ENCODE peak calls at places on chromosomes 12 and 14, in eight cellular contexts. One of them, this sample, is unnamed.

GRCh38 chr12:47222960-47223847 is 143.4 kb upstream of the AMIGO2 start:
- DNase-seq in prostate gland: no peak
- DNase-seq in neuronal stem cell: no peak
- DNase-seq in body of pancreas: no peak
- DNase-seq in iPS DF 6.9: peak; percentile 74
- DNase-seq in GM23248: no peak
- DNase-seq in naive thymus-derived CD4-positive, alpha-beta T cell: no peak
- DNase-seq in heart left ventricle: no peak
- DNase-seq in this sample: no peak

GRCh38 chr12:58416211-58416610 is 474.8 kb downstream of the ATP23 start:
- DNase-seq in prostate gland: no peak
- DNase-seq in neuronal stem cell: no peak
- DNase-seq in body of pancreas: no peak
- DNase-seq in iPS DF 6.9: no peak
- DNase-seq in GM23248: peak; percentile 85
- DNase-seq in naive thymus-derived CD4-positive, alpha-beta T cell: no peak
- DNase-seq in heart left ventricle: no peak
- DNase-seq in this sample: peak; percentile 80

GRCh38 chr12:65902504-65902903 is 78.2 kb downstream of the HMGA2 start:
- DNase-seq in prostate gland: no peak
- DNase-seq in neuronal stem cell: no peak
- DNase-seq in body of pancreas: no peak
- DNase-seq in iPS DF 6.9: no peak
- DNase-seq in GM23248: peak; percentile 49
- DNase-seq in naive thymus-derived CD4-positive, alpha-beta T cell: no peak
- DNase-seq in heart left ventricle: no peak
- DNase-seq in this sample: no peak

GRCh38 chr12:68446896-68447806 is 115.0 kb upstream of the MDM1 start:
- DNase-seq in prostate gland: no peak
- DNase-seq in neuronal stem cell: peak; percentile 57
- DNase-seq in body of pancreas: no peak
- DNase-seq in iPS DF 6.9: peak; percentile 48
- DNase-seq in GM23248: peak; percentile 35
- DNase-seq in naive thymus-derived CD4-positive, alpha-beta T cell: no peak
- DNase-seq in heart left ventricle: no peak
- DNase-seq in this sample: no peak

GRCh38 chr12:96419576-96420254 is 19.5 kb upstream of the CDK17 start:
- DNase-seq in prostate gland: no peak
- DNase-seq in neuronal stem cell: no peak
- DNase-seq in body of pancreas: no peak
- DNase-seq in iPS DF 6.9: no peak
- DNase-seq in GM23248: no peak
- DNase-seq in naive thymus-derived CD4-positive, alpha-beta T cell: no peak
- DNase-seq in heart left ventricle: no peak
- DNase-seq in this sample: no peak

GRCh38 chr14:26204954-26205479 is 392.8 kb downstream of the NOVA1 start:
- DNase-seq in prostate gland: peak; percentile 8
- DNase-seq in neuronal stem cell: peak; percentile 43
- DNase-seq in body of pancreas: peak; percentile 36
- DNase-seq in iPS DF 6.9: no peak
- DNase-seq in GM23248: peak; percentile 40
- DNase-seq in naive thymus-derived CD4-positive, alpha-beta T cell: no peak
- DNase-seq in heart left ventricle: peak; percentile 41
- DNase-seq in this sample: no peak

GRCh38 chr12:22268406-22268805 is 66.1 kb downstream of the ST8SIA1 start:
- DNase-seq in prostate gland: no peak
- DNase-seq in neuronal stem cell: no peak
- DNase-seq in body of pancreas: no peak
- DNase-seq in iPS DF 6.9: no peak
- DNase-seq in GM23248: no peak
- DNase-seq in naive thymus-derived CD4-positive, alpha-beta T cell: no peak
- DNase-seq in heart left ventricle: no peak
- DNase-seq in this sample: no peak

GRCh38 chr12:1929985-1930815 is 11.7 kb upstream of the CACNA2D4 start:
- DNase-seq in prostate gland: no peak
- DNase-seq in neuronal stem cell: no peak
- DNase-seq in body of pancreas: no peak
- DNase-seq in iPS DF 6.9: no peak
- DNase-seq in GM23248: no peak
- DNase-seq in naive thymus-derived CD4-positive, alpha-beta T cell: no peak
- DNase-seq in heart left ventricle: no peak
- DNase-seq in this sample: no peak

GRCh38 chr12:47742253-47742825 is 16.3 kb downstream of the RAPGEF3 start:
- DNase-seq in prostate gland: no peak
- DNase-seq in neuronal stem cell: no peak
- DNase-seq in body of pancreas: peak; percentile 52
- DNase-seq in iPS DF 6.9: peak; percentile 60
- DNase-seq in GM23248: peak; percentile 41
- DNase-seq in naive thymus-derived CD4-positive, alpha-beta T cell: peak; percentile 72
- DNase-seq in heart left ventricle: no peak
- DNase-seq in this sample: peak; percentile 76

GRCh38 chr14:99755629-99756603 is 37.3 kb upstream of the EML1 start:
- DNase-seq in prostate gland: no peak
- DNase-seq in neuronal stem cell: no peak
- DNase-seq in body of pancreas: peak; percentile 87
- DNase-seq in iPS DF 6.9: no peak
- DNase-seq in GM23248: peak; percentile 95
- DNase-seq in naive thymus-derived CD4-positive, alpha-beta T cell: no peak
- DNase-seq in heart left ventricle: peak; percentile 92
- DNase-seq in this sample: peak; percentile 86

GRCh38 chr14:68312884-68313725 is 479.8 kb downstream of the ZFP36L1 start:
- DNase-seq in prostate gland: no peak
- DNase-seq in neuronal stem cell: no peak
- DNase-seq in body of pancreas: no peak
- DNase-seq in iPS DF 6.9: no peak
- DNase-seq in GM23248: no peak
- DNase-seq in naive thymus-derived CD4-positive, alpha-beta T cell: no peak
- DNase-seq in heart left ventricle: no peak
- DNase-seq in this sample: no peak

GRCh38 chr12:101459642-101460346 is 15.3 kb upstream of the SPIC start:
- DNase-seq in prostate gland: peak; percentile 38
- DNase-seq in neuronal stem cell: no peak
- DNase-seq in body of pancreas: peak; percentile 25
- DNase-seq in iPS DF 6.9: no peak
- DNase-seq in GM23248: peak; percentile 62
- DNase-seq in naive thymus-derived CD4-positive, alpha-beta T cell: no peak
- DNase-seq in heart left ventricle: no peak
- DNase-seq in this sample: peak; percentile 94

GRCh38 chr12:64610092-64610659 is at the start of gene RASSF3:
- DNase-seq in prostate gland: peak; percentile 69
- DNase-seq in neuronal stem cell: peak; percentile 74
- DNase-seq in body of pancreas: peak; percentile 71
- DNase-seq in iPS DF 6.9: peak; percentile 58
- DNase-seq in GM23248: peak; percentile 72
- DNase-seq in naive thymus-derived CD4-positive, alpha-beta T cell: peak; percentile 75
- DNase-seq in heart left ventricle: peak; percentile 82
- DNase-seq in this sample: peak; percentile 71

GRCh38 chr12:3463927-3464326 is 27.1 kb upstream of the PRMT8 start:
- DNase-seq in prostate gland: no peak
- DNase-seq in neuronal stem cell: no peak
- DNase-seq in body of pancreas: no peak
- DNase-seq in iPS DF 6.9: no peak
- DNase-seq in GM23248: no peak
- DNase-seq in naive thymus-derived CD4-positive, alpha-beta T cell: no peak
- DNase-seq in heart left ventricle: no peak
- DNase-seq in this sample: peak; percentile 47

GRCh38 chr14:35878272-35879140 is 52.4 kb downstream of the BRMS1L start:
- DNase-seq in prostate gland: no peak
- DNase-seq in neuronal stem cell: no peak
- DNase-seq in body of pancreas: peak; percentile 15
- DNase-seq in iPS DF 6.9: no peak
- DNase-seq in GM23248: peak; percentile 89
- DNase-seq in naive thymus-derived CD4-positive, alpha-beta T cell: no peak
- DNase-seq in heart left ventricle: peak; percentile 37
- DNase-seq in this sample: peak; percentile 94

GRCh38 chr12:91778938-91779400 is 366.7 kb downstream of the BTG1 start:
- DNase-seq in prostate gland: peak; percentile 5
- DNase-seq in neuronal stem cell: no peak
- DNase-seq in body of pancreas: peak; percentile 10
- DNase-seq in iPS DF 6.9: no peak
- DNase-seq in GM23248: peak; percentile 93
- DNase-seq in naive thymus-derived CD4-positive, alpha-beta T cell: peak; percentile 25
- DNase-seq in heart left ventricle: peak; percentile 29
- DNase-seq in this sample: peak; percentile 97

GRCh38 chr12:29591140-29592020 is 93.9 kb upstream of the OVCH1 start:
- DNase-seq in prostate gland: no peak
- DNase-seq in neuronal stem cell: peak; percentile 12
- DNase-seq in body of pancreas: no peak
- DNase-seq in iPS DF 6.9: peak; percentile 35
- DNase-seq in GM23248: peak; percentile 69
- DNase-seq in naive thymus-derived CD4-positive, alpha-beta T cell: no peak
- DNase-seq in heart left ventricle: peak; percentile 34
- DNase-seq in this sample: no peak

GRCh38 chr14:51534623-51535022 is 117.1 kb upstream of the FRMD6 start:
- DNase-seq in prostate gland: peak; percentile 22
- DNase-seq in neuronal stem cell: no peak
- DNase-seq in body of pancreas: peak; percentile 63
- DNase-seq in iPS DF 6.9: no peak
- DNase-seq in GM23248: no peak
- DNase-seq in naive thymus-derived CD4-positive, alpha-beta T cell: no peak
- DNase-seq in heart left ventricle: no peak
- DNase-seq in this sample: peak; percentile 99

GRCh38 chr14:81245771-81246170 is 25.0 kb upstream of the GTF2A1 start:
- DNase-seq in prostate gland: no peak
- DNase-seq in neuronal stem cell: no peak
- DNase-seq in body of pancreas: no peak
- DNase-seq in iPS DF 6.9: no peak
- DNase-seq in GM23248: peak; percentile 18
- DNase-seq in naive thymus-derived CD4-positive, alpha-beta T cell: no peak
- DNase-seq in heart left ventricle: no peak
- DNase-seq in this sample: no peak

GRCh38 chr12:12714276-12715001 is 2.7 kb upstream of the CDKN1B start:
- DNase-seq in prostate gland: peak; percentile 59
- DNase-seq in neuronal stem cell: no peak
- DNase-seq in body of pancreas: peak; percentile 56
- DNase-seq in iPS DF 6.9: no peak
- DNase-seq in GM23248: peak; percentile 64
- DNase-seq in naive thymus-derived CD4-positive, alpha-beta T cell: peak; percentile 63
- DNase-seq in heart left ventricle: peak; percentile 36
- DNase-seq in this sample: peak; percentile 35

GRCh38 chr12:50845021-50845647 is 2.4 kb downstream of the TMPRSS12 start:
- DNase-seq in prostate gland: no peak
- DNase-seq in neuronal stem cell: no peak
- DNase-seq in body of pancreas: no peak
- DNase-seq in iPS DF 6.9: no peak
- DNase-seq in GM23248: peak; percentile 17
- DNase-seq in naive thymus-derived CD4-positive, alpha-beta T cell: no peak
- DNase-seq in heart left ventricle: no peak
- DNase-seq in this sample: peak; percentile 21

GRCh38 chr12:22865822-22866221 is 240.9 kb downstream of the ETNK1 start:
- DNase-seq in prostate gland: no peak
- DNase-seq in neuronal stem cell: no peak
- DNase-seq in body of pancreas: no peak
- DNase-seq in iPS DF 6.9: no peak
- DNase-seq in GM23248: no peak
- DNase-seq in naive thymus-derived CD4-positive, alpha-beta T cell: no peak
- DNase-seq in heart left ventricle: no peak
- DNase-seq in this sample: no peak

GRCh38 chr12:55719371-55719770 is 822 bp upstream of the RDH5 start:
- DNase-seq in prostate gland: no peak
- DNase-seq in neuronal stem cell: no peak
- DNase-seq in body of pancreas: no peak
- DNase-seq in iPS DF 6.9: no peak
- DNase-seq in GM23248: no peak
- DNase-seq in naive thymus-derived CD4-positive, alpha-beta T cell: no peak
- DNase-seq in heart left ventricle: no peak
- DNase-seq in this sample: no peak
- H3K27ac ChIP-seq in prostate gland: peak overlapping the region; percentile 40
- H3K27ac ChIP-seq in neuronal stem cell: no peak overlapping the region
- H3K27ac ChIP-seq in body of pancreas: peak overlapping the region; percentile 64
- H3K27ac ChIP-seq in iPS DF 6.9: no peak overlapping the region
- H3K27ac ChIP-seq in GM23248: peak overlapping the region; percentile 81
- H3K27ac ChIP-seq in naive thymus-derived CD4-positive, alpha-beta T cell: no peak overlapping the region
- H3K27ac ChIP-seq in heart left ventricle: peak overlapping the region; percentile 98
- H3K27ac ChIP-seq in this sample: no peak overlapping the region

GRCh38 chr12:105343836-105344235 is 13.3 kb downstream of the C12orf75 start:
- DNase-seq in prostate gland: no peak
- DNase-seq in neuronal stem cell: no peak
- DNase-seq in body of pancreas: no peak
- DNase-seq in iPS DF 6.9: no peak
- DNase-seq in GM23248: no peak
- DNase-seq in naive thymus-derived CD4-positive, alpha-beta T cell: no peak
- DNase-seq in heart left ventricle: no peak
- DNase-seq in this sample: no peak
- H3K4me1 ChIP-seq in prostate gland: no peaks in the 10 kb centered on the region
- H3K4me1 ChIP-seq in neuronal stem cell: peaks cover 10% of the 10 kb centered on the region
- H3K4me1 ChIP-seq in body of pancreas: no peaks in the 10 kb centered on the region
- H3K4me1 ChIP-seq in iPS DF 6.9: peaks cover 4% of the 10 kb centered on the region
- H3K4me1 ChIP-seq in GM23248: peaks cover 28% of the 10 kb centered on the region
- H3K4me1 ChIP-seq in naive thymus-derived CD4-positive, alpha-beta T cell: no peaks in the 10 kb centered on the region
- H3K4me1 ChIP-seq in heart left ventricle: no peaks in the 10 kb centered on the region
- H3K4me1 ChIP-seq in this sample: peaks cover 10% of the 10 kb centered on the region

GRCh38 chr12:5435161-5435560 is 3.3 kb downstream of the NTF3 start:
- DNase-seq in prostate gland: no peak
- DNase-seq in neuronal stem cell: no peak
- DNase-seq in body of pancreas: no peak
- DNase-seq in iPS DF 6.9: no peak
- DNase-seq in GM23248: no peak
- DNase-seq in naive thymus-derived CD4-positive, alpha-beta T cell: no peak
- DNase-seq in heart left ventricle: no peak
- DNase-seq in this sample: no peak
- H3K27ac ChIP-seq in prostate gland: no peak overlapping the region
- H3K27ac ChIP-seq in neuronal stem cell: no peak overlapping the region
- H3K27ac ChIP-seq in body of pancreas: no peak overlapping the region
- H3K27ac ChIP-seq in iPS DF 6.9: no peak overlapping the region
- H3K27ac ChIP-seq in GM23248: no peak overlapping the region
- H3K27ac ChIP-seq in naive thymus-derived CD4-positive, alpha-beta T cell: no peak overlapping the region
- H3K27ac ChIP-seq in heart left ventricle: no peak overlapping the region
- H3K27ac ChIP-seq in this sample: no peak overlapping the region

GRCh38 chr14:24310387-24310665 is 386 bp downstream of the LTB4R2 start:
- DNase-seq in prostate gland: no peak
- DNase-seq in neuronal stem cell: no peak
- DNase-seq in body of pancreas: peak; percentile 50
- DNase-seq in iPS DF 6.9: no peak
- DNase-seq in GM23248: no peak
- DNase-seq in naive thymus-derived CD4-positive, alpha-beta T cell: no peak
- DNase-seq in heart left ventricle: no peak
- DNase-seq in this sample: no peak
- H3K4me1 ChIP-seq in prostate gland: peaks cover 8% of the 10 kb centered on the region
- H3K4me1 ChIP-seq in neuronal stem cell: no peaks in the 10 kb centered on the region
- H3K4me1 ChIP-seq in body of pancreas: peaks cover 62% of the 10 kb centered on the region
- H3K4me1 ChIP-seq in iPS DF 6.9: peaks cover 4% of the 10 kb centered on the region
- H3K4me1 ChIP-seq in GM23248: peaks cover 15% of the 10 kb centered on the region
- H3K4me1 ChIP-seq in naive thymus-derived CD4-positive, alpha-beta T cell: peaks cover 59% of the 10 kb centered on the region
- H3K4me1 ChIP-seq in heart left ventricle: peaks cover 32% of the 10 kb centered on the region
- H3K4me1 ChIP-seq in this sample: peaks cover 9% of the 10 kb centered on the region

GRCh38 chr12:116665666-116666304 is 72.1 kb downstream of the SPRING1 start:
- DNase-seq in prostate gland: no peak
- DNase-seq in neuronal stem cell: no peak
- DNase-seq in body of pancreas: no peak
- DNase-seq in iPS DF 6.9: no peak
- DNase-seq in GM23248: no peak
- DNase-seq in naive thymus-derived CD4-positive, alpha-beta T cell: no peak
- DNase-seq in heart left ventricle: peak; percentile 71
- DNase-seq in this sample: no peak
- H3K27ac ChIP-seq in prostate gland: no peak overlapping the region
- H3K27ac ChIP-seq in neuronal stem cell: no peak overlapping the region
- H3K27ac ChIP-seq in body of pancreas: no peak overlapping the region
- H3K27ac ChIP-seq in iPS DF 6.9: no peak overlapping the region
- H3K27ac ChIP-seq in GM23248: no peak overlapping the region
- H3K27ac ChIP-seq in naive thymus-derived CD4-positive, alpha-beta T cell: no peak overlapping the region
- H3K27ac ChIP-seq in heart left ventricle: peak overlapping the region; percentile 64
- H3K27ac ChIP-seq in this sample: no peak overlapping the region

GRCh38 chr12:108637631-108638030 is 3.9 kb upstream of the SELPLG start:
- DNase-seq in prostate gland: no peak
- DNase-seq in neuronal stem cell: no peak
- DNase-seq in body of pancreas: no peak
- DNase-seq in iPS DF 6.9: no peak
- DNase-seq in GM23248: no peak
- DNase-seq in naive thymus-derived CD4-positive, alpha-beta T cell: no peak
- DNase-seq in heart left ventricle: no peak
- DNase-seq in this sample: no peak
- H3K4me1 ChIP-seq in prostate gland: no peaks in the 10 kb centered on the region
- H3K4me1 ChIP-seq in neuronal stem cell: peaks cover 44% of the 10 kb centered on the region
- H3K4me1 ChIP-seq in body of pancreas: no peaks in the 10 kb centered on the region
- H3K4me1 ChIP-seq in iPS DF 6.9: peaks cover 9% of the 10 kb centered on the region
- H3K4me1 ChIP-seq in GM23248: peaks cover 30% of the 10 kb centered on the region
- H3K4me1 ChIP-seq in naive thymus-derived CD4-positive, alpha-beta T cell: peaks cover 26% of the 10 kb centered on the region
- H3K4me1 ChIP-seq in heart left ventricle: peaks cover 17% of the 10 kb centered on the region
- H3K4me1 ChIP-seq in this sample: no peaks in the 10 kb centered on the region